ENCODE peak calls at places on chromosome 21, in four cellular contexts. G is mesenchymal stem cell, L is GM23248, Q is PC-3. D is an unnamed sample.
A peak's percentile ranks its signal among the peaks of the same experiment; 100 is the strongest.

GRCh38 chr21:27840273-27840672 is 873.4 kb upstream of the ADAMTS5 start:
- DNase-seq in G (no peak), L (no peak), Q (no peak), D (no peak)

GRCh38 chr21:34181418-34181817 is 108.0 kb downstream of the MRPS6 start:
- DNase-seq in G (no peak), L (no peak), Q (no peak), D (no peak)

GRCh38 chr21:29176721-29177120 is 46.3 kb downstream of the MAP3K7CL start:
- DNase-seq in G (no peak), L (no peak), Q (no peak), D (no peak)

GRCh38 chr21:39251326-39251725 is 62.1 kb downstream of the BRWD1 start:
- DNase-seq in G (peak; percentile 4), L (peak; percentile 5), Q (no peak), D (no peak)

GRCh38 chr21:30102881-30103280 is 63.7 kb downstream of the CLDN17 start:
- DNase-seq in G (no peak), L (no peak), Q (no peak), D (no peak)

GRCh38 chr21:45109831-45110492 is 35.6 kb downstream of the ADARB1 start:
- DNase-seq in G (peak; percentile 56), L (no peak), Q (no peak), D (no peak)

GRCh38 chr21:38384675-38385074 is 113.6 kb downstream of the ERG start:
- DNase-seq in G (no peak), L (no peak), Q (no peak), D (no peak)

GRCh38 chr21:33844104-33844889 is 71.3 kb downstream of the ATP5PO start:
- DNase-seq in G (peak; percentile 76), L (peak; percentile 60), Q (no peak), D (no peak)

GRCh38 chr21:38843806-38844479 is 38.2 kb downstream of the ETS2 start:
- DNase-seq in G (no peak), L (peak; percentile 52), Q (peak; percentile 45), D (no peak)

GRCh38 chr21:33075128-33075527 is 5.2 kb downstream of the OLIG1 start:
- DNase-seq in G (no peak), L (no peak), Q (no peak), D (no peak)

GRCh38 chr21:21200939-21201610 is 202.9 kb downstream of the NCAM2 start:
- DNase-seq in G (peak; percentile 57), L (peak; percentile 50), Q (no peak), D (no peak)

GRCh38 chr21:38930065-38930464 is 124.3 kb downstream of the ETS2 start:
- DNase-seq in G (peak; percentile 26), L (no peak), Q (no peak), D (no peak)

GRCh38 chr21:45011426-45011825 is 63.0 kb upstream of the ADARB1 start:
- DNase-seq in G (no peak), L (no peak), Q (no peak), D (no peak)

DNA sequence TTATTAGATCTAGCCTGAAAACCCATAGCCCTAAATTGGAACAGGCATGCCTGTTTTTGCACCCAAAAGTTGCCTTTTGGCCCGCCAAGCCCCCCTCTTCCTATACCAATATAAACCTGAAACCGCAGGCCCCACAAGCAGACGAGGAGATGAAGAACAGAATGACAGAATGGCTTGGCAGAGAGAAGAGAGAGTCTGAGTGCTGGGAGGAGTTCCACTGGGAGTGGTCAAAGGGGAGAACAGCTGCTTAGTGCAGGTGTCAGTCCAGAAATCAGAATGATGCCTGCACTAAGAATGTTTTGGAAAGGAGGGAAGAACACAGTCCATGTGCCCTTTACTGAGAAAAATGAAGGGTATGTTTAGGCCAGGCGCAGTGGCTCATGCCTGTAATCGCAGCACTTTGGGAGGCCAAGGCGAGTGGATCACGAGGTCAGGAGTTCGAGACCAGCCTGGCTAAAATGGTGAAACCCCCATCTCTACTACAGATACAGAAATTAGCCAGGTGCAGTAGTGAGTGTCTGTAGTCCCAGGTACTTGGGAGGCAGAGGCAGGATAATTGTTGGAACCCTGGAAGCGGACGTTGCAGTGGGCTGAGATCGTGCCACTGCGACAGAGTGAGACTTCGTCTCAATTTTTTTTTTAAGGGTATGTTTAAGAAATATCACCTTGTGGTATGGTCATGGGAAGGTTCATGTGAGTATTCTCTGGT is 9.4 kb downstream of the DYRK1A start:
- DNase-seq in G (no peak), L (no peak), Q (no peak), D (no peak)
- H3K4me1 ChIP-seq in G (peaks cover 12% of the 10 kb centered on the region), L (peaks cover 35% of the 10 kb centered on the region), Q (peaks cover 69% of the 10 kb centered on the region), D (peaks cover 34% of the 10 kb centered on the region)

DNA sequence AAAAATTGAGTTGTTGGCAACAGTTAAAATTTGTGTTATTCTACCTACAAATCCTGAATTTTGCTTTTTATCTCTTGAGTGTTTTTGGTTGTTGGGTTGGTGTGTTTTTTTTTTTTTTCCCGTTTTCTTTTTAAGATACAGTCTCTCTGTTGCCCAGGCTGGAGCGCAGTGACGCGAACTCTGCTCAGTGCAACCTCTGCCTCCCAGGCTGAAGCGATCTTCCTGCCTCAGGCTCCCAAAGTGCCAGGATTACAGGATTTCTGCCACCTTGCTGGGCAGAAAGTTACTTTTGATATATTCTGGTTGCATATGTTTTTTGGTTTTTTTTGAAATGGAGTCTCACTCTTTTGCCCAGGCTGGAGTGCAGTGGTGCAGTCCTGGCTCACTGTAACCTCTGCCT is 4.2 kb downstream of the PCNT start:
- DNase-seq in G (no peak), L (no peak), Q (no peak), D (no peak)
- H3K36me3 ChIP-seq in G (peaks cover 16% of the 10 kb centered on the region), L (peaks cover 22% of the 10 kb centered on the region), Q (peaks cover 44% of the 10 kb centered on the region), D (no peaks in the 10 kb centered on the region)

DNA sequence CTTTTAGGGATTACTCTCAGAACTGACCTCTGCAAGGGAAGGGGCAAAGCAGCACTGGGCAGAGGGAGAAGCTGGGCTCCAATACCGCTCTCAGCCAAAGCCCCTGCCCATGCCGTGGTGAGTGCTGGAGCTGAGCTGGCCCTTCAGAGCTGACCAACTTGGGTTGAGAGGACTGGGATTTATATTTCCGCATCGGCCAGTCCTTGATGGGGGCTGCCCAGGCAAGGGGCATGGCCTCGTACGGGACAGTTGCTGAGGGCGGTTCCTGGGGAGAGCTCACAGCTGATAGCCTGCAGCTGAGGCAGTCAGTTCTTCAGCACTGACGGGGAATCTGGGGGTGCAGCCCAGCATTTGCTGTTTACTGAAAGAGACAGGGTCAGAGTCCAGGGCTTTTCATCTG is 8.0 kb downstream of the HUNK start:
- DNase-seq in G (no peak), L (no peak), Q (no peak), D (no peak)
- H3K4me1 ChIP-seq in G (no peaks in the 10 kb centered on the region), L (no peaks in the 10 kb centered on the region), Q (no peaks in the 10 kb centered on the region), D (no peaks in the 10 kb centered on the region)

GRCh38 chr21:43744725-43745124 is 25.8 kb downstream of the PDXK start:
- DNase-seq in G (no peak), L (no peak), Q (no peak), D (no peak)

GRCh38 chr21:43745772-43746517 is 27.0 kb downstream of the PDXK start:
- DNase-seq in G (no peak), L (no peak), Q (no peak), D (no peak)

GRCh38 chr21:43741425-43742096 is 22.6 kb downstream of the PDXK start:
- DNase-seq in G (peak; percentile 10), L (no peak), Q (no peak), D (no peak)

GRCh38 chr21:43740497-43741156 is 21.7 kb downstream of the PDXK start:
- DNase-seq in G (peak; percentile 89), L (peak; percentile 53), Q (no peak), D (peak; percentile 36)

DNA sequence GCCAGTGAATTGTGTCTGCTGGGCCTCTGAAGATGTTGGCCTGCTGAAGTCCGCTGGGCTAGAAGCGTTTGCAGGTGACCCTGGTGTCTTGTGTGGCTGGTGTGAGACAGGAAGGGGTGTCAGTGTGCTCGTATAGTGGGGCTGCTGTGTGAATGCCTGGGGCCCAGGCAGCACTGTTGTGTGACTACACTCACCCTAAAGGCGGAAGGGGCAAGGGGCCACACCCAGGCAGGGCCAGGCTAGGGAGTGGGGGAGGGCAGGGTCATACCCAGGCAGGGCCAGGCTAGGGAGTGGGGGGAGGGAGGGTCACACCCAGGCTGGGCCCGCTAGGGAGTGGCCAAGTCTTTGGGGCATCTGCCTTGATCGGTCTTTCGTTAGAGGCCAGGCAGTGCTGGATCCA is 25.0 kb downstream of the PDXK start:
- DNase-seq in G (no peak), L (no peak), Q (no peak), D (no peak)
- H3K36me3 ChIP-seq in G (peaks cover 81% of the 10 kb centered on the region), L (peaks cover 17% of the 10 kb centered on the region), Q (peaks cover 44% of the 10 kb centered on the region), D (peaks cover 16% of the 10 kb centered on the region)

DNA sequence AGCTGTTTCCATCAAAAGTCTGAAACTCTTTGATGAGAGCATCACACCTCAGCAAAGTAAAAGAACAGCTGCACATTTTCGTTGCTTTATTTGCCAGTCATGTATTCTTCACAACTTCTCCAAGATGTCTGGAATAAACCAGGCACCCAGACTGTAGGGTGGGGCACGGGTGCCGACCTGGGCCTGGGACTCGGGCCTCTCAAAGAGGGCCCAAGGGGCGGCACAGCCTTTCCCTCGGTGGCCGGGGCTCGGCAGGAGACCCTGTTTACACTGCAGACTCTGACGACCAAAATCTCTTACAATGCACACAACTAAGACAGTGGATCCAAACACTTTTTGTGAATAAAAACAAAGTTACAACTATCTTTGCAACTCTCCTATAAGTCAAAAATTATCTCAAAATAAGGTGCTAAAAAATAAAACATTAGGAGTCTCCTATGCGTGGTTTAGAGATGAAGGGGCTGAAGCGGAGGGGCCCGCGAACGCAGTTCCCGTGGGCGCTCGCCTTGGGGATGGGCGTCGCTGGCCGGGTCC is 696 bp downstream of the LSS start:
- DNase-seq in G (peak; percentile 15), L (peak; percentile 36), Q (no peak), D (peak; percentile 24)
- H3K4me1 ChIP-seq in G (peaks cover 26% of the 10 kb centered on the region), L (peaks cover 15% of the 10 kb centered on the region), Q (peaks cover 32% of the 10 kb centered on the region), D (peaks cover 5% of the 10 kb centered on the region)

GRCh38 chr21:46220847-46221246 is 7.7 kb downstream of the LSS start:
- DNase-seq in G (no peak), L (no peak), Q (no peak), D (no peak)

GRCh38 chr21:46218906-46219590 is 9.5 kb downstream of the LSS start:
- DNase-seq in G (no peak), L (no peak), Q (no peak), D (no peak)

GRCh38 chr21:46217511-46218196 is 10.9 kb downstream of the LSS start:
- DNase-seq in G (no peak), L (no peak), Q (no peak), D (no peak)

GRCh38 chr21:46220275-46220810 is 8.2 kb downstream of the LSS start:
- DNase-seq in G (no peak), L (no peak), Q (no peak), D (no peak)

GRCh38 chr21:46219591-46220239 is 8.9 kb downstream of the LSS start:
- DNase-seq in G (no peak), L (no peak), Q (no peak), D (no peak)
- H3K36me3 ChIP-seq in G (peaks cover 72% of the 10 kb centered on the region), L (no peaks in the 10 kb centered on the region), Q (no peaks in the 10 kb centered on the region), D (peaks cover 6% of the 10 kb centered on the region)

GRCh38 chr21:42233067-42233981 is 14.4 kb downstream of the ABCG1 start:
- DNase-seq in G (peak; percentile 73), L (peak; percentile 47), Q (peak; percentile 13), D (peak; percentile 74)
- H3K4me1 ChIP-seq in G (peaks cover 15% of the 10 kb centered on the region), L (peaks cover 3% of the 10 kb centered on the region), Q (peaks cover 20% of the 10 kb centered on the region), D (peaks cover 17% of the 10 kb centered on the region)

GRCh38 chr21:25756190-25756932 is 21.6 kb downstream of the GABPA start:
- DNase-seq in G (no peak), L (no peak), Q (no peak), D (no peak)
- H3K36me3 ChIP-seq in G (no peaks in the 10 kb centered on the region), L (peaks cover 23% of the 10 kb centered on the region), Q (peaks cover 31% of the 10 kb centered on the region), D (peaks cover 3% of the 10 kb centered on the region)

DNA sequence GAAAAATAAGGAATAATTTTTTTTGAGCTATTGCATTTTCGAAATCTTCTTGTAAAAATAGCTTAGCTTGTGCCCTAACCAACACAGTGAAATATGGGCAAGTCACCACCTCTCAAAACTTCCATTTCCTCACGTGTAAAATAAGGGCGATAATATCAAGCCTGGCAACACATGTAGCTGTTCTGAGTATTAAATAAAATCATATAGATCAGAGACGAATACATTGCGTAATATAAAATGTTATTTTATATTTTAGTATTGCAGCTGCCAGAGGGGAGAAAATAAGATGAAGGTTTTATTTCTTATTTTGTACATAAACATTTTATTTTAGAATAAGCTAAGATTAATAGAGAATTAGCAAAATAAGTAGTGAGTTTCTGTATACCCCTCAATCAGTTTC is 85.9 kb downstream of the C21orf91 start:
- DNase-seq in G (no peak), L (no peak), Q (no peak), D (no peak)
- H3K4me1 ChIP-seq in G (no peaks in the 10 kb centered on the region), L (no peaks in the 10 kb centered on the region), Q (peaks cover 7% of the 10 kb centered on the region), D (no peaks in the 10 kb centered on the region)